ENCODE peak calls at places on chromosomes 2 and 18, in six cellular contexts. One of them, this sample, is unnamed.

GRCh38 chr2:237665713-237666143 is 38.3 kb downstream of the LRRFIP1 start:
- DNase-seq in foreskin fibroblast: no peak
- DNase-seq in cardiac muscle cell: no peak
- DNase-seq in CD4-positive, alpha-beta T cell: no peak
- DNase-seq in cardiac fibroblast: no peak
- DNase-seq in fibroblast of the aortic adventitia: no peak
- DNase-seq in this sample: no peak

GRCh38 chr2:46117379-46117778 is 179.8 kb upstream of the EPAS1 start:
- DNase-seq in foreskin fibroblast: peak
- DNase-seq in cardiac muscle cell: no peak
- DNase-seq in CD4-positive, alpha-beta T cell: no peak
- DNase-seq in cardiac fibroblast: peak
- DNase-seq in fibroblast of the aortic adventitia: peak
- DNase-seq in this sample: no peak

GRCh38 chr2:200618590-200619021 is 32.8 kb downstream of the AOX1 start:
- DNase-seq in foreskin fibroblast: peak
- DNase-seq in cardiac muscle cell: no peak
- DNase-seq in CD4-positive, alpha-beta T cell: no peak
- DNase-seq in cardiac fibroblast: peak
- DNase-seq in fibroblast of the aortic adventitia: peak
- DNase-seq in this sample: no peak

GRCh38 chr2:240916571-240917008 is 10.5 kb downstream of the CROCC2 start:
- DNase-seq in foreskin fibroblast: peak
- DNase-seq in cardiac muscle cell: peak
- DNase-seq in CD4-positive, alpha-beta T cell: no peak
- DNase-seq in cardiac fibroblast: peak
- DNase-seq in fibroblast of the aortic adventitia: peak
- DNase-seq in this sample: peak

GRCh38 chr18:61639886-61640285 is 252.9 kb downstream of the RNF152 start:
- DNase-seq in foreskin fibroblast: no peak
- DNase-seq in cardiac muscle cell: no peak
- DNase-seq in CD4-positive, alpha-beta T cell: no peak
- DNase-seq in cardiac fibroblast: no peak
- DNase-seq in fibroblast of the aortic adventitia: no peak
- DNase-seq in this sample: no peak

GRCh38 chr18:14914126-14914525 is 166.2 kb downstream of the ANKRD30B start:
- DNase-seq in foreskin fibroblast: no peak
- DNase-seq in cardiac muscle cell: no peak
- DNase-seq in CD4-positive, alpha-beta T cell: no peak
- DNase-seq in cardiac fibroblast: no peak
- DNase-seq in fibroblast of the aortic adventitia: peak
- DNase-seq in this sample: no peak

GRCh38 chr2:35846-36245 is 10.5 kb downstream of the FAM110C start:
- DNase-seq in foreskin fibroblast: no peak
- DNase-seq in cardiac muscle cell: no peak
- DNase-seq in CD4-positive, alpha-beta T cell: no peak
- DNase-seq in cardiac fibroblast: no peak
- DNase-seq in fibroblast of the aortic adventitia: no peak
- DNase-seq in this sample: no peak

GRCh38 chr2:52220393-52220792 is 1188.5 kb upstream of the NRXN1 start:
- DNase-seq in foreskin fibroblast: no peak
- DNase-seq in cardiac muscle cell: peak
- DNase-seq in CD4-positive, alpha-beta T cell: no peak
- DNase-seq in cardiac fibroblast: no peak
- DNase-seq in fibroblast of the aortic adventitia: no peak
- DNase-seq in this sample: no peak

GRCh38 chr2:52956115-52956514 is 811.5 kb upstream of the CHAC2 start:
- DNase-seq in foreskin fibroblast: no peak
- DNase-seq in cardiac muscle cell: no peak
- DNase-seq in CD4-positive, alpha-beta T cell: no peak
- DNase-seq in cardiac fibroblast: no peak
- DNase-seq in fibroblast of the aortic adventitia: no peak
- DNase-seq in this sample: no peak

GRCh38 chr18:48197819-48198218 is 211.4 kb downstream of the ZBTB7C start:
- DNase-seq in foreskin fibroblast: no peak
- DNase-seq in cardiac muscle cell: no peak
- DNase-seq in CD4-positive, alpha-beta T cell: no peak
- DNase-seq in cardiac fibroblast: no peak
- DNase-seq in fibroblast of the aortic adventitia: no peak
- DNase-seq in this sample: no peak

GRCh38 chr2:84959045-84959493 is 11.9 kb upstream of the KCMF1 start:
- DNase-seq in foreskin fibroblast: peak
- DNase-seq in cardiac muscle cell: no peak
- DNase-seq in CD4-positive, alpha-beta T cell: no peak
- DNase-seq in cardiac fibroblast: peak
- DNase-seq in fibroblast of the aortic adventitia: peak
- DNase-seq in this sample: no peak

GRCh38 chr2:168784993-168785392 is 17.4 kb upstream of the NOSTRIN start:
- DNase-seq in foreskin fibroblast: peak
- DNase-seq in cardiac muscle cell: no peak
- DNase-seq in CD4-positive, alpha-beta T cell: no peak
- DNase-seq in cardiac fibroblast: no peak
- DNase-seq in fibroblast of the aortic adventitia: no peak
- DNase-seq in this sample: no peak

GRCh38 chr2:181678033-181678586 is 2.2 kb downstream of the NEUROD1 start:
- DNase-seq in foreskin fibroblast: peak
- DNase-seq in cardiac muscle cell: peak
- DNase-seq in CD4-positive, alpha-beta T cell: peak
- DNase-seq in cardiac fibroblast: peak
- DNase-seq in fibroblast of the aortic adventitia: peak
- DNase-seq in this sample: no peak

GRCh38 chr2:237700583-237701032 is 73.2 kb downstream of the LRRFIP1 start:
- DNase-seq in foreskin fibroblast: peak
- DNase-seq in cardiac muscle cell: peak
- DNase-seq in CD4-positive, alpha-beta T cell: peak
- DNase-seq in cardiac fibroblast: peak
- DNase-seq in fibroblast of the aortic adventitia: peak
- DNase-seq in this sample: no peak

GRCh38 chr2:40741532-40741931 is 289.6 kb upstream of the SLC8A1 start:
- DNase-seq in foreskin fibroblast: peak
- DNase-seq in cardiac muscle cell: no peak
- DNase-seq in CD4-positive, alpha-beta T cell: no peak
- DNase-seq in cardiac fibroblast: no peak
- DNase-seq in fibroblast of the aortic adventitia: no peak
- DNase-seq in this sample: no peak

GRCh38 chr18:62957885-62958472 is 242.6 kb downstream of the PHLPP1 start:
- DNase-seq in foreskin fibroblast: peak
- DNase-seq in cardiac muscle cell: peak
- DNase-seq in CD4-positive, alpha-beta T cell: no peak
- DNase-seq in cardiac fibroblast: peak
- DNase-seq in fibroblast of the aortic adventitia: peak
- DNase-seq in this sample: no peak

GRCh38 chr2:69798466-69798908 is 31.0 kb upstream of the GMCL1 start:
- DNase-seq in foreskin fibroblast: peak
- DNase-seq in cardiac muscle cell: no peak
- DNase-seq in CD4-positive, alpha-beta T cell: no peak
- DNase-seq in cardiac fibroblast: peak
- DNase-seq in fibroblast of the aortic adventitia: peak
- DNase-seq in this sample: no peak

GRCh38 chr2:36770542-36771287 is 74.2 kb downstream of the VIT start:
- DNase-seq in foreskin fibroblast: peak
- DNase-seq in cardiac muscle cell: peak
- DNase-seq in CD4-positive, alpha-beta T cell: peak
- DNase-seq in cardiac fibroblast: peak
- DNase-seq in fibroblast of the aortic adventitia: peak
- DNase-seq in this sample: no peak

GRCh38 chr18:25042641-25043051 is 309.3 kb downstream of the ZNF521 start:
- DNase-seq in foreskin fibroblast: no peak
- DNase-seq in cardiac muscle cell: peak
- DNase-seq in CD4-positive, alpha-beta T cell: no peak
- DNase-seq in cardiac fibroblast: peak
- DNase-seq in fibroblast of the aortic adventitia: no peak
- DNase-seq in this sample: no peak

GRCh38 chr2:197795277-197795676 is 9.1 kb upstream of the PLCL1 start:
- DNase-seq in foreskin fibroblast: no peak
- DNase-seq in cardiac muscle cell: no peak
- DNase-seq in CD4-positive, alpha-beta T cell: no peak
- DNase-seq in cardiac fibroblast: no peak
- DNase-seq in fibroblast of the aortic adventitia: no peak
- DNase-seq in this sample: no peak

GRCh38 chr18:58806826-58807714 is 57.6 kb upstream of the ZNF532 start:
- DNase-seq in foreskin fibroblast: no peak
- DNase-seq in cardiac muscle cell: no peak
- DNase-seq in CD4-positive, alpha-beta T cell: no peak
- DNase-seq in cardiac fibroblast: no peak
- DNase-seq in fibroblast of the aortic adventitia: no peak
- DNase-seq in this sample: no peak

GRCh38 chr18:40293311-40293710 is 1661.7 kb upstream of the PIK3C3 start:
- DNase-seq in foreskin fibroblast: peak
- DNase-seq in cardiac muscle cell: peak
- DNase-seq in CD4-positive, alpha-beta T cell: no peak
- DNase-seq in cardiac fibroblast: peak
- DNase-seq in fibroblast of the aortic adventitia: no peak
- DNase-seq in this sample: no peak
- TF ChIP-seq CTCF in foreskin fibroblast: no peak
- TF ChIP-seq CTCF in cardiac muscle cell: peak
- TF ChIP-seq CTCF in CD4-positive, alpha-beta T cell: no peak
- TF ChIP-seq CTCF in cardiac fibroblast: peak
- TF ChIP-seq CTCF in fibroblast of the aortic adventitia: no peak
- TF ChIP-seq CTCF in this sample: no peak

DNA sequence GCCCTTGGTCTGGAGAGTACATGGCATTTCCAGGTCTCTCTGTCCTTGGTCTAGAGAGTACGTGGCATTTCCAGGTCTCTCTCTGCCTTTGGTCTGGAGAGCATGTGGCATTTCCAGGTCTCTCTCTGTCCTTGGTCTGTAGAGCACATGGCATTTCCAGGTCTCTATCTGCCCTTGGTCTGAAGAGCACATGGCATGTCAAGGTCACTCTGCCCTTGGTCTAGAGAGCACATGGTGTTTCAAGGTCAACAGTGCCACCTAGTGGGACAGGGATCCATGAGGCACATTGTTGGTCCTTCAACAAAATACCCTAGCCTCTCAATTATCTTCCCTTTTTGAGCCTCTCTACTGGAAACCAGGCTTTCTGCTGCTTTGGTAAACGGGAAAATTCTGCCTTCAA is 250.2 kb downstream of the OTX1 start:
- DNase-seq in foreskin fibroblast: no peak
- DNase-seq in cardiac muscle cell: no peak
- DNase-seq in CD4-positive, alpha-beta T cell: no peak
- DNase-seq in cardiac fibroblast: no peak
- DNase-seq in fibroblast of the aortic adventitia: no peak
- DNase-seq in this sample: no peak
- TF ChIP-seq CTCF in foreskin fibroblast: no peak
- TF ChIP-seq CTCF in cardiac muscle cell: no peak
- TF ChIP-seq CTCF in CD4-positive, alpha-beta T cell: no peak
- TF ChIP-seq CTCF in cardiac fibroblast: no peak
- TF ChIP-seq CTCF in fibroblast of the aortic adventitia: no peak
- TF ChIP-seq CTCF in this sample: no peak

DNA sequence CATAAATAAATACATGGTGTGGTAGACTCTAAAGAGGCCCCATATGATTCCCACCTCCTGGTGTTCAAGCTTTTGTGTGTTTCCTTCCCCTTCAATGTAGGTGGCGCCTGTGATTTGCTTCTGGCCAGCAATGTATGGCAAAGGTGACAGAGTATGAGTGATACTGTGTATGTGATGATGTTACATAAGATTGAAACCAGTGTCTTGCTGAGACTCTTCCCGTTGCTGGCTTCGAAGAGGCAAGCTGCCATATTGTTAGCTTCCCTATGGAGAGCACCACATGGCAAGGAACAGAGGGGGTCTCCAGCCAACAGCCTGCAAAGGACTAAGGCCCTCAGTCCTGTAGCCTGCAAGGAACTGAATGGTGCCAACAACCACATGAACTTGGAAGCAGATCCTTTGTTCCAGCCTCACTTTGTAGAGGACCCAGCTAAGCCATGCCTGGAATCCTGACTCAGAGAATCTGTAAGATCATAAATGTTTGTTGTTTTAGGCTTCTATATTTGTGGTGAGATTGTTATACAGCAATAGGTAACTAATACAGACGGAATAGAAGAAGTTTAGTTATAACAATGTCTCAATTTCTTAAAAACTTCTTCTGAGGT is 1.7 kb upstream of the SMAD4 start:
- DNase-seq in foreskin fibroblast: peak
- DNase-seq in cardiac muscle cell: no peak
- DNase-seq in CD4-positive, alpha-beta T cell: no peak
- DNase-seq in cardiac fibroblast: no peak
- DNase-seq in fibroblast of the aortic adventitia: peak
- DNase-seq in this sample: no peak
- TF ChIP-seq CTCF in foreskin fibroblast: no peak
- TF ChIP-seq CTCF in cardiac muscle cell: no peak
- TF ChIP-seq CTCF in CD4-positive, alpha-beta T cell: no peak
- TF ChIP-seq CTCF in cardiac fibroblast: no peak
- TF ChIP-seq CTCF in fibroblast of the aortic adventitia: no peak
- TF ChIP-seq CTCF in this sample: no peak

GRCh38 chr2:175030380-175031271 is 25.4 kb upstream of the CHN1 start:
- DNase-seq in foreskin fibroblast: peak
- DNase-seq in cardiac muscle cell: peak
- DNase-seq in CD4-positive, alpha-beta T cell: no peak
- DNase-seq in cardiac fibroblast: peak
- DNase-seq in fibroblast of the aortic adventitia: peak
- DNase-seq in this sample: no peak
- TF ChIP-seq CTCF in foreskin fibroblast: peak
- TF ChIP-seq CTCF in cardiac muscle cell: peak
- TF ChIP-seq CTCF in CD4-positive, alpha-beta T cell: no peak
- TF ChIP-seq CTCF in cardiac fibroblast: peak
- TF ChIP-seq CTCF in fibroblast of the aortic adventitia: peak
- TF ChIP-seq CTCF in this sample: peak

DNA sequence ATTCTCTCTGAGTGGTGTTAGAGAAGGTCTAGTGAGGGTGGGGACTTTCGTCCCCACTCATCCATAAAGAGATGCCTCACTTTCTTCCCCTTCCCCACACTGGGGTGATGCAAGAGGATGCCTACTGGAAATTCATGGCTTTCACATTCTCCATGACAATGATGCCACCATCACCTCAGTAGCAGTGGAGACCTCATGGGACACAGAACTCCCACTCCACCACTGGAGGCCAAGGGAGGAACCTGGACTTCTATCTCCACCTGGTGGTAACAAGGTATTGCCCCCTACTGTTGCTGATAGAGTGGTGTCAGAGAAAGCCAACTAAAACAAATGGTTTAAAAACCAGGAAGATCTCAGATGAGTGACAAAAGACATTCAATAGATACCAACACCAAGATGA is 110.9 kb downstream of the INHBB start:
- DNase-seq in foreskin fibroblast: no peak
- DNase-seq in cardiac muscle cell: no peak
- DNase-seq in CD4-positive, alpha-beta T cell: no peak
- DNase-seq in cardiac fibroblast: no peak
- DNase-seq in fibroblast of the aortic adventitia: no peak
- DNase-seq in this sample: no peak
- TF ChIP-seq CTCF in foreskin fibroblast: no peak
- TF ChIP-seq CTCF in cardiac muscle cell: no peak
- TF ChIP-seq CTCF in CD4-positive, alpha-beta T cell: no peak
- TF ChIP-seq CTCF in cardiac fibroblast: no peak
- TF ChIP-seq CTCF in fibroblast of the aortic adventitia: no peak
- TF ChIP-seq CTCF in this sample: no peak